ENCODE peak calls at places on chromosome 4, in nine cellular contexts. O is IMR-90, A is heart left ventricle, X is HCT116, V is astrocyte, F is esophagus muscularis mucosa, W is endothelial cell of umbilical vein, D is pancreas, Q is Peyer's patch. E is an unnamed sample.

GRCh38 chr4:42750091-42750490 is 93.2 kb upstream of the ATP8A1 start:
- DNase-seq in W (peak), F (no peak), X (no peak), O (no peak), A (no peak), D (no peak), Q (peak), V (no peak), E (no peak)

GRCh38 chr4:168387091-168387490 is 68.5 kb upstream of the DDX60 start:
- DNase-seq in V (no peak), O (no peak), W (peak), X (no peak), A (no peak), Q (no peak), F (no peak), D (no peak), E (no peak)

GRCh38 chr4:152283806-152284470 is 252.0 kb downstream of the FBXW7 start:
- DNase-seq in X (no peak), F (no peak), O (no peak), Q (no peak), D (no peak), W (peak), A (no peak), V (peak), E (peak)

GRCh38 chr4:94814237-94814636 is 56.5 kb downstream of the BMPR1B start:
- DNase-seq in O (peak), X (no peak), V (peak), D (no peak), Q (no peak), W (no peak), A (no peak), F (no peak), E (no peak)

GRCh38 chr4:81807927-81808672 is 336.4 kb upstream of the RASGEF1B start:
- DNase-seq in V (no peak), F (no peak), W (no peak), A (no peak), O (no peak), X (no peak), Q (no peak), D (no peak), E (no peak)

GRCh38 chr4:168623484-168623883 is 126.6 kb downstream of the PALLD start:
- DNase-seq in O (no peak), W (no peak), V (no peak), F (peak), Q (no peak), D (no peak), A (no peak), X (no peak), E (no peak)

GRCh38 chr4:36551697-36552214 is 270.3 kb downstream of the DTHD1 start:
- DNase-seq in F (no peak), V (no peak), D (no peak), O (no peak), X (peak), Q (no peak), A (no peak), W (no peak), E (peak)

GRCh38 chr4:156677136-156677535 is 294.5 kb downstream of the PDGFC start:
- DNase-seq in X (peak), Q (no peak), D (no peak), O (no peak), W (peak), A (no peak), V (peak), F (no peak), E (peak)

GRCh38 chr4:156154978-156155377 is 201.3 kb upstream of the CTSO start:
- DNase-seq in X (no peak), A (no peak), V (no peak), W (no peak), O (no peak), F (no peak), D (no peak), Q (no peak), E (no peak)

GRCh38 chr4:154348657-154349056 is 142.9 kb downstream of the DCHS2 start:
- DNase-seq in V (no peak), Q (no peak), W (no peak), O (no peak), X (no peak), D (no peak), F (no peak), A (no peak), E (no peak)

GRCh38 chr4:151409470-151410313 is 716 bp downstream of the FHIP1A start:
- DNase-seq in F (no peak), W (no peak), V (no peak), Q (no peak), D (peak), X (peak), A (peak), O (no peak), E (peak)

GRCh38 chr4:141646969-141647368 is 10.6 kb downstream of the IL15 start:
- DNase-seq in W (no peak), Q (no peak), V (peak), X (no peak), A (no peak), O (peak), F (no peak), D (no peak), E (no peak)

GRCh38 chr4:151922306-151922705 is 161.5 kb upstream of the GATB start:
- DNase-seq in A (no peak), D (no peak), V (peak), X (no peak), F (peak), Q (no peak), W (no peak), O (peak), E (no peak)

GRCh38 chr4:2069161-2069971 is 10.2 kb downstream of the NAT8L start:
- DNase-seq in F (no peak), Q (no peak), A (peak), O (no peak), D (no peak), X (no peak), W (no peak), V (no peak), E (no peak)

GRCh38 chr4:23946307-23946706 is 56.5 kb upstream of the PPARGC1A start:
- DNase-seq in A (no peak), F (no peak), W (no peak), Q (no peak), O (no peak), D (no peak), V (no peak), X (no peak), E (no peak)

GRCh38 chr4:143626134-143626859 is 74.2 kb downstream of the FREM3 start:
- DNase-seq in W (peak), Q (peak), V (peak), D (peak), X (no peak), F (no peak), A (peak), O (no peak), E (no peak)

GRCh38 chr4:25075851-25076250 is 45.1 kb upstream of the LGI2 start:
- DNase-seq in V (no peak), Q (no peak), A (no peak), F (no peak), X (no peak), D (no peak), O (no peak), W (no peak), E (no peak)

GRCh38 chr4:4254666-4255065 is 6.6 kb upstream of the TMEM128 start:
- DNase-seq in O (no peak), F (no peak), X (no peak), A (no peak), W (no peak), Q (no peak), D (no peak), V (no peak), E (no peak)

GRCh38 chr4:120083152-120083551 is 16.5 kb upstream of the MAD2L1 start:
- DNase-seq in W (no peak), X (no peak), A (no peak), Q (no peak), V (no peak), O (no peak), F (no peak), D (no peak), E (no peak)

GRCh38 chr4:104728380-104729122 is 233.9 kb upstream of the CXXC4 start:
- DNase-seq in Q (no peak), F (no peak), X (peak), W (no peak), V (peak), A (no peak), D (peak), O (peak), E (peak)

GRCh38 chr4:93289241-93289640 is 539.3 kb upstream of the ATOH1 start:
- DNase-seq in D (no peak), W (no peak), F (no peak), X (no peak), O (no peak), A (no peak), Q (no peak), V (no peak), E (no peak)

GRCh38 chr4:184361443-184361842 is 112.9 kb downstream of the IRF2 start:
- DNase-seq in W (no peak), F (no peak), V (peak), O (peak), D (no peak), Q (no peak), A (no peak), X (no peak), E (no peak)

GRCh38 chr4:139112650-139113049 is 64.4 kb downstream of the ELF2 start:
- DNase-seq in X (no peak), F (no peak), Q (no peak), W (no peak), O (no peak), A (no peak), V (no peak), D (no peak), E (no peak)

GRCh38 chr4:126271266-126271665 is 956.5 kb downstream of the FAT4 start:
- DNase-seq in A (no peak), W (no peak), Q (no peak), F (no peak), X (no peak), O (no peak), V (no peak), D (no peak), E (no peak)

GRCh38 chr4:174764105-174764729 is 64.8 kb downstream of the GLRA3 start:
- DNase-seq in F (no peak), V (peak), D (no peak), O (peak), X (peak), A (no peak), W (peak), Q (no peak), E (peak)

GRCh38 chr4:116599859-116600258 is 485.5 kb downstream of the TRAM1L1 start:
- DNase-seq in V (no peak), F (no peak), A (peak), O (no peak), W (no peak), X (no peak), D (no peak), Q (no peak), E (no peak)

GRCh38 chr4:16516796-16517413 is 290.6 kb upstream of the TAPT1 start:
- DNase-seq in D (peak), X (no peak), F (no peak), V (peak), Q (no peak), W (peak), O (peak), A (no peak), E (no peak)

GRCh38 chr4:150982557-150983233 is 32.4 kb downstream of the LRBA start:
- DNase-seq in W (no peak), D (no peak), V (peak), O (peak), F (no peak), Q (no peak), X (no peak), A (no peak), E (no peak)

GRCh38 chr4:108738307-108738706 is 24.5 kb downstream of the ETNPPL start:
- DNase-seq in X (no peak), F (no peak), W (no peak), O (peak), V (peak), D (no peak), Q (no peak), A (no peak), E (peak)

GRCh38 chr4:15004701-15005301 is 2.5 kb downstream of the CPEB2 start:
- DNase-seq in F (peak), D (peak), V (peak), O (peak), Q (peak), X (no peak), A (peak), W (peak), E (peak)
- H3K27ac ChIP-seq in F (peak), D (peak), V (peak), O (peak), Q (peak), X (no peak), A (peak), W (peak), E (peak)

DNA sequence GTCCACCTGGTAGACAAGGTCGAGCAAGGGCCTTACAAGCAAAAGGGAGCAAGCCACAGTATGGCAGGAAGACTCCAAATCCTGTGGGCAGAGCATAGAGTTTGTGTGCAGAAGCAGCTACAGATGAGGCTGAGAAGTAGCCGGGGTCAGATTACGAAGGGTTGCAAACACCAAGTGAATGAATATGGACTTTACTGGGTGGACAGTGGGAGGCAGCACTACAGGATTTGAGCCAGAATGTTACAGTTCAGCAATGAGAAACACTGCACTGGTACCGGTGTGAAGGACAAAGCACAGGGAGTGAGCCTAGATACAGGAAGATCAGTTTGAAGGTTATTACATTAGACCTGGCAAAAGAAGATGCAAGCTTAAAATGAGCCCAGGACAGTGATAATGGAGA is 46.1 kb upstream of the HOPX start:
- DNase-seq in O (peak), A (no peak), Q (no peak), W (no peak), F (no peak), D (no peak), V (no peak), X (no peak), E (no peak)
- TF ChIP-seq CTCF in O (no peak), A (no peak), Q (no peak), W (no peak), F (no peak), D (no peak), V (no peak), X (peak), E (no peak)

GRCh38 chr4:32349026-32349425 is 1628.9 kb downstream of the PCDH7 start:
- DNase-seq in V (no peak), D (no peak), A (no peak), W (no peak), F (no peak), Q (no peak), O (no peak), X (no peak), E (no peak)
- H3K27ac ChIP-seq in V (no peak), D (no peak), A (no peak), W (no peak), F (no peak), Q (no peak), O (no peak), X (no peak), E (no peak)

GRCh38 chr4:149911995-149912394 is 96.4 kb upstream of the IQCM start:
- DNase-seq in W (peak), Q (no peak), X (no peak), D (no peak), V (no peak), F (no peak), O (no peak), A (no peak), E (no peak)
- TF ChIP-seq CTCF in W (no peak), Q (no peak), X (no peak), D (no peak), V (no peak), F (no peak), O (no peak), A (no peak), E (no peak)

GRCh38 chr4:90445380-90445779 is 318.2 kb downstream of the CCSER1 start:
- DNase-seq in Q (no peak), A (no peak), D (no peak), O (no peak), X (no peak), F (no peak), W (peak), V (no peak), E (no peak)
- H3K27ac ChIP-seq in Q (no peak), A (no peak), D (no peak), O (no peak), X (no peak), F (no peak), W (no peak), V (no peak), E (no peak)

GRCh38 chr4:5404073-5404472 is 304.3 kb downstream of the EVC2 start:
- DNase-seq in F (no peak), W (no peak), D (no peak), A (no peak), O (no peak), V (no peak), X (no peak), Q (no peak), E (no peak)

GRCh38 chr4:5398056-5398455 is 310.3 kb downstream of the EVC2 start:
- DNase-seq in A (no peak), X (no peak), D (no peak), V (no peak), W (no peak), F (no peak), Q (no peak), O (no peak), E (no peak)

GRCh38 chr4:5395781-5396180 is 312.6 kb downstream of the EVC2 start:
- DNase-seq in Q (no peak), A (no peak), V (no peak), O (no peak), X (no peak), F (no peak), D (no peak), W (no peak), E (no peak)

GRCh38 chr4:5399790-5400421 is 308.5 kb downstream of the EVC2 start:
- DNase-seq in W (peak), V (no peak), X (peak), D (no peak), O (peak), Q (no peak), A (no peak), F (no peak), E (peak)
- TF ChIP-seq CTCF in W (peak), V (peak), X (peak), D (peak), O (peak), Q (no peak), A (peak), F (no peak), E (peak)

GRCh38 chr4:71468086-71468485 is 129.3 kb downstream of the SLC4A4 start:
- DNase-seq in F (no peak), Q (no peak), W (no peak), D (no peak), O (peak), X (no peak), V (no peak), A (no peak), E (no peak)

GRCh38 chr4:71472946-71473345 is 134.1 kb downstream of the SLC4A4 start:
- DNase-seq in X (no peak), A (no peak), F (no peak), V (peak), O (peak), Q (no peak), D (no peak), W (no peak), E (peak)

GRCh38 chr4:71470547-71470946 is 131.7 kb downstream of the SLC4A4 start:
- DNase-seq in V (no peak), D (no peak), Q (no peak), X (no peak), F (no peak), O (no peak), W (no peak), A (no peak), E (no peak)

GRCh38 chr4:71476240-71476639 is 137.4 kb downstream of the SLC4A4 start:
- DNase-seq in F (no peak), X (no peak), O (peak), D (no peak), Q (no peak), V (no peak), W (no peak), A (no peak), E (no peak)

GRCh38 chr4:71473541-71474240 is 134.9 kb downstream of the SLC4A4 start:
- DNase-seq in A (no peak), F (no peak), X (no peak), W (no peak), O (no peak), D (no peak), Q (no peak), V (no peak), E (no peak)
- H3K27ac ChIP-seq in A (no peak), F (no peak), X (no peak), W (no peak), O (peak), D (no peak), Q (no peak), V (peak), E (no peak)

DNA sequence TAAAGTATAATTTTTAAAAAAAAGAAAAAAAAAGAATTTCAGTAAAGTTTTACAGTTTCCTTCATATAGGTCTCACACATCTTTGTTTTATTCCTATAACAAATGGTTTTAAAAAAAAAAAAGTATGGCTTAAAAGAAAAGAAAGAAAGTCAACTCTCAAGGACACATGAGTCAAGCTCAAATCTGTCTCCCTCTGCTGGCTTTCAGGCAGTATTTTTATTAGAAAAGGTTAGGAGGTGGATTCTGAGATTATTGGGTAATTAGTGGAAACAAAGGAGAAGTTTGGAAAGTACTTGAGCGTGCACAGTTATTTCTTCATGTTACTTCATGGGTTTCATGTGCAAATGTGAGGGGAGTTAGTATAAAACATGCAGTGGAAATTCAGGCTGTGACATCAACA is 36.6 kb upstream of the BTC start:
- DNase-seq in W (no peak), A (no peak), O (no peak), V (no peak), F (no peak), X (no peak), D (no peak), Q (no peak), E (no peak)
- TF ChIP-seq CTCF in W (peak), A (no peak), O (peak), V (peak), F (no peak), X (peak), D (no peak), Q (no peak), E (peak)

E was measured in RWPE1.